ENCODE peak calls at places on chromosome 1, in nine cellular contexts. R is dorsolateral prefrontal cortex; O is IMR-90; L is psoas muscle; X is CD8-positive, alpha-beta T cell; D is HCT116; P is suprapubic skin; S is tibial artery; K is Panc1. F is an unnamed sample.

GRCh38 chr1:63747445-63747844 is 26.4 kb upstream of the ROR1 start:
- DNase-seq in D (no peak), S (no peak), L (no peak), P (no peak), R (no peak), K (no peak), O (no peak), X (no peak), F (no peak)

GRCh38 chr1:2294033-2294640 is 66.0 kb downstream of the SKI start:
- DNase-seq in L (no peak), X (no peak), K (no peak), D (no peak), O (peak; percentile 35), P (no peak), R (no peak), S (no peak), F (no peak)

GRCh38 chr1:228007054-228007800 is 429 bp downstream of the WNT3A start:
- DNase-seq in X (peak; percentile 3), O (no peak), K (no peak), P (peak; percentile 64), D (no peak), L (peak; percentile 26), S (no peak), R (peak; percentile 10), F (no peak)

GRCh38 chr1:22551591-22552370 is 11.5 kb upstream of the EPHA8 start:
- DNase-seq in R (no peak), O (no peak), K (no peak), D (no peak), X (no peak), L (no peak), S (no peak), P (no peak), F (no peak)

GRCh38 chr1:156697481-156697880 is 7.9 kb downstream of the CRABP2 start:
- DNase-seq in R (no peak), L (no peak), X (no peak), O (no peak), D (no peak), K (no peak), S (no peak), P (no peak), F (no peak)

GRCh38 chr1:100354971-100355394 is 2.7 kb downstream of the CDC14A start:
- DNase-seq in O (peak; percentile 66), X (peak; percentile 26), R (no peak), L (no peak), K (no peak), D (peak; percentile 51), P (no peak), S (no peak), F (peak; percentile 14)

GRCh38 chr1:6987940-6988339 is 202.7 kb downstream of the CAMTA1 start:
- DNase-seq in D (no peak), X (no peak), L (no peak), S (no peak), R (no peak), O (no peak), P (no peak), K (no peak), F (no peak)

GRCh38 chr1:36389960-36390359 is 4.2 kb upstream of the STK40 start:
- DNase-seq in L (no peak), O (no peak), P (no peak), R (no peak), X (no peak), S (no peak), D (no peak), K (no peak), F (no peak)

GRCh38 chr1:29639741-29640427 is 403.6 kb downstream of the PTPRU start:
- DNase-seq in R (no peak), K (no peak), L (no peak), X (no peak), D (peak; percentile 58), O (peak; percentile 67), S (no peak), P (peak; percentile 75), F (no peak)

GRCh38 chr1:58739851-58740466 is 40.1 kb upstream of the MYSM1 start:
- DNase-seq in S (no peak), O (peak; percentile 71), K (peak; percentile 42), P (no peak), D (peak; percentile 39), L (no peak), X (no peak), R (no peak), F (no peak)

GRCh38 chr1:153775432-153776311 is 465 bp downstream of the SLC27A3 start:
- DNase-seq in P (no peak), L (peak; percentile 78), X (peak; percentile 67), R (no peak), K (no peak), O (peak; percentile 50), S (peak; percentile 84), D (peak; percentile 42), F (peak; percentile 51)

GRCh38 chr1:153774036-153774435 is 1.2 kb upstream of the SLC27A3 start:
- DNase-seq in P (no peak), X (no peak), R (no peak), K (no peak), O (no peak), D (no peak), L (no peak), S (no peak), F (no peak)

GRCh38 chr1:153773004-153773921 is 1.9 kb upstream of the SLC27A3 start:
- DNase-seq in O (no peak), R (no peak), S (no peak), K (no peak), X (no peak), D (no peak), P (no peak), L (no peak), F (no peak)

GRCh38 chr1:153776352-153776751 is 1.1 kb downstream of the SLC27A3 start:
- DNase-seq in R (no peak), P (no peak), L (no peak), X (no peak), S (no peak), O (no peak), D (no peak), K (no peak), F (no peak)

GRCh38 chr1:153774780-153775431 is at the start of gene SLC27A3:
- DNase-seq in K (no peak), P (peak; percentile 90), O (no peak), S (peak; percentile 87), D (peak; percentile 27), X (peak; percentile 24), R (peak; percentile 49), L (peak; percentile 84), F (no peak)
- H3K27ac ChIP-seq in K (peak within 1 kb of the TSS; percentile 51), P (peak within 1 kb of the TSS; percentile 85), O (peak within 1 kb of the TSS; percentile 69), S (peak within 1 kb of the TSS; percentile 91), D (peak within 1 kb of the TSS; percentile 96), X (peak within 1 kb of the TSS; percentile 49), R (peak within 1 kb of the TSS; percentile 87), L (peak within 1 kb of the TSS; percentile 60), F (peak within 1 kb of the TSS; percentile 41)

GRCh38 chr1:82487778-82488177 is 687.0 kb downstream of the ADGRL2 start:
- DNase-seq in P (no peak), R (no peak), S (no peak), L (no peak), X (no peak), K (no peak), D (no peak), O (no peak), F (no peak)

GRCh38 chr1:82494117-82494516 is 693.4 kb downstream of the ADGRL2 start:
- DNase-seq in P (no peak), S (no peak), X (no peak), K (no peak), R (no peak), D (no peak), L (no peak), O (no peak), F (no peak)

GRCh38 chr1:82491301-82491986 is 690.7 kb downstream of the ADGRL2 start:
- DNase-seq in R (no peak), K (no peak), L (no peak), D (no peak), S (no peak), O (no peak), P (no peak), X (no peak), F (no peak)

GRCh38 chr1:82486969-82487368 is 686.2 kb downstream of the ADGRL2 start:
- DNase-seq in L (no peak), D (no peak), P (no peak), S (no peak), K (no peak), X (no peak), R (no peak), O (no peak), F (no peak)

DNA sequence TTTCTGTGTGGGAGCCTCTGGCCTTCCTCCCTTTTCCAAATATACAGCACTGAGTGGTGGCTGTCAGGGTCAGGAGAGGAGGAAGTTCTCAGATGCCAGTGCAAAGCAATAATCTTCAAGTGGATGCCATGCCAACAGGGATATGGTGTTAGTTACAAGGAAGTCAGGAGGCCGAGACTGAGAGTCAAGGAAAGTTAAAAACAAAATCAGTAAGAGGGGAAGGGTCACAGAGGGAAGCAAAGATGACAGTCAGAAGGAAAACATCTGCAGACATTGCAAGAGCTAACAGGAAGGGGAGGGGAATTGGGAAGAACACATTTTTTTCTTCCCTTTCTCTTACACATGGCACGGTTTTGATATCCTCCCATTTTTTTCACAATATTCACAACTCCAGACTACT is 691.4 kb downstream of the ADGRL2 start:
- DNase-seq in P (no peak), O (no peak), S (peak; percentile 21), D (no peak), K (no peak), X (no peak), L (no peak), R (no peak), F (no peak)
- H3K27ac ChIP-seq in P (no peak overlapping the region), O (no peak overlapping the region), S (no peak overlapping the region), D (no peak overlapping the region), K (no peak overlapping the region), X (no peak overlapping the region), L (no peak overlapping the region), R (no peak overlapping the region), F (no peak overlapping the region)

GRCh38 chr1:110787328-110788071 is 85.4 kb upstream of the CD53 start:
- DNase-seq in S (no peak), P (no peak), D (no peak), O (no peak), R (no peak), L (no peak), X (peak; percentile 54), K (no peak), F (no peak)
- H3K27ac ChIP-seq in S (no peak overlapping the region), P (no peak overlapping the region), D (no peak overlapping the region), O (no peak overlapping the region), R (no peak overlapping the region), L (no peak overlapping the region), X (peak overlapping the region; percentile 22), K (no peak overlapping the region), F (peak overlapping the region; percentile 23)

GRCh38 chr1:145949219-145949618 is 8.6 kb downstream of the LIX1L start:
- DNase-seq in O (no peak), K (no peak), S (no peak), D (no peak), R (no peak), P (no peak), X (no peak), L (no peak), F (no peak)

GRCh38 chr1:145947551-145947950 is 10.3 kb downstream of the LIX1L start:
- DNase-seq in S (no peak), R (no peak), D (no peak), L (no peak), X (no peak), K (no peak), P (no peak), O (no peak), F (no peak)

GRCh38 chr1:145942891-145943290 is 14.9 kb downstream of the LIX1L start:
- DNase-seq in L (no peak), R (no peak), O (no peak), P (no peak), X (no peak), D (no peak), S (no peak), K (no peak), F (no peak)

GRCh38 chr1:145944532-145944931 is 13.3 kb downstream of the LIX1L start:
- DNase-seq in L (no peak), D (no peak), K (no peak), X (no peak), S (no peak), R (no peak), O (no peak), P (no peak), F (no peak)

GRCh38 chr1:145946477-145946986 is 11.3 kb downstream of the LIX1L start:
- DNase-seq in P (no peak), K (no peak), R (no peak), D (no peak), X (no peak), L (no peak), S (no peak), O (no peak), F (no peak)
- H3K27ac ChIP-seq in P (no peak overlapping the region), K (no peak overlapping the region), R (no peak overlapping the region), D (no peak overlapping the region), X (no peak overlapping the region), L (peak overlapping the region; percentile 19), S (no peak overlapping the region), O (no peak overlapping the region), F (no peak overlapping the region)